ENCODE peak calls at places on chromosome 17, in five cellular contexts. I, A, D, C and E are unnamed samples.

GRCh38 chr17:149897-150575 is 12.7 kb downstream of the SCGB1C2 start:
- DNase-seq in I (no peak), D (no peak), A (no peak), C (no peak), E (no peak)

GRCh38 chr17:35023538-35023937 is 40.0 kb downstream of the RFFL start:
- DNase-seq in C (no peak), D (no peak), A (no peak), I (no peak), E (no peak)

GRCh38 chr17:42065201-42065600 is 14.8 kb upstream of the C17orf113 start:
- DNase-seq in A (no peak), C (no peak), I (no peak), D (no peak), E (no peak)

GRCh38 chr17:50908860-50909764 is 43.0 kb upstream of the TOB1 start:
- DNase-seq in I (peak; percentile 24), C (no peak), A (peak; percentile 76), D (no peak), E (peak; percentile 40)

GRCh38 chr17:81651692-81652091 is 4.7 kb downstream of the PDE6G start:
- DNase-seq in A (no peak), C (no peak), I (no peak), D (peak; percentile 86), E (no peak)

GRCh38 chr17:55617441-55617840 is 105.2 kb downstream of the TMEM100 start:
- DNase-seq in A (no peak), D (no peak), C (no peak), I (no peak), E (no peak)

GRCh38 chr17:78789663-78790181 is 7.6 kb upstream of the CYTH1 start:
- DNase-seq in D (peak; percentile 95), C (peak; percentile 89), I (peak; percentile 35), A (no peak), E (peak; percentile 60)

GRCh38 chr17:31390748-31391495 is 553 bp upstream of the RAB11FIP4 start:
- DNase-seq in D (peak; percentile 2), I (no peak), C (no peak), A (peak; percentile 55), E (no peak)

GRCh38 chr17:79165756-79166473 is 91.3 kb downstream of the ENGASE start:
- DNase-seq in D (no peak), I (no peak), A (no peak), C (no peak), E (no peak)

GRCh38 chr17:50828508-50829170 is 6.7 kb upstream of the WFIKKN2 start:
- DNase-seq in D (no peak), C (no peak), I (no peak), A (no peak), E (no peak)

GRCh38 chr17:42913981-42914617 is 13.5 kb downstream of the G6PC1 start:
- DNase-seq in C (no peak), I (no peak), A (no peak), D (no peak), E (no peak)

GRCh38 chr17:65627892-65628622 is 66.6 kb upstream of the AXIN2 start:
- DNase-seq in A (no peak), D (peak; percentile 77), C (no peak), I (no peak), E (peak; percentile 24)

GRCh38 chr17:42130310-42130936 is 7.8 kb downstream of the HSPB9 start:
- DNase-seq in A (peak; percentile 25), I (no peak), C (no peak), D (no peak), E (no peak)

GRCh38 chr17:35432176-35433074 is at the start of gene SLFN12:
- DNase-seq in I (peak; percentile 59), C (peak; percentile 56), D (peak; percentile 98), A (peak; percentile 94), E (peak; percentile 96)

GRCh38 chr17:14046978-14047377 is 22.3 kb upstream of the COX10 start:
- DNase-seq in D (no peak), C (no peak), A (no peak), I (no peak), E (no peak)

GRCh38 chr17:81341347-81342061 is 46.4 kb upstream of the SLC38A10 start:
- DNase-seq in A (peak; percentile 51), C (peak; percentile 20), I (no peak), D (peak; percentile 16), E (peak; percentile 50)

GRCh38 chr17:83148317-83149044 is 69.1 kb downstream of the METRNL start:
- DNase-seq in C (no peak), I (no peak), A (no peak), D (no peak), E (no peak)

GRCh38 chr17:28953444-28954118 is 2.3 kb upstream of the PHF12 start:
- DNase-seq in A (peak; percentile 97), C (peak; percentile 45), I (peak; percentile 31), D (peak; percentile 43), E (peak; percentile 79)

GRCh38 chr17:81468765-81469121 is 43.9 kb downstream of the ACTG1 start:
- DNase-seq in A (no peak), D (no peak), I (no peak), C (no peak), E (no peak)

GRCh38 chr17:79806863-79807720 is 10.2 kb upstream of the CBX8 start:
- DNase-seq in D (no peak), C (no peak), I (no peak), A (no peak), E (no peak)

GRCh38 chr17:4739122-4740024 is at the start of the genes CXCL16 and ZMYND15:
- DNase-seq in A (peak; percentile 55), C (peak; percentile 51), I (peak; percentile 64), D (peak; percentile 44), E (peak; percentile 46)

GRCh38 chr17:50114849-50115357 is 15.1 kb downstream of the SAMD14 start:
- DNase-seq in D (peak; percentile 56), A (peak; percentile 94), C (no peak), I (no peak), E (peak; percentile 75)

GRCh38 chr17:7884581-7885356 is 3.8 kb upstream of the CHD3 start:
- DNase-seq in I (peak; percentile 28), A (peak; percentile 24), D (no peak), C (no peak), E (peak; percentile 33)

DNA sequence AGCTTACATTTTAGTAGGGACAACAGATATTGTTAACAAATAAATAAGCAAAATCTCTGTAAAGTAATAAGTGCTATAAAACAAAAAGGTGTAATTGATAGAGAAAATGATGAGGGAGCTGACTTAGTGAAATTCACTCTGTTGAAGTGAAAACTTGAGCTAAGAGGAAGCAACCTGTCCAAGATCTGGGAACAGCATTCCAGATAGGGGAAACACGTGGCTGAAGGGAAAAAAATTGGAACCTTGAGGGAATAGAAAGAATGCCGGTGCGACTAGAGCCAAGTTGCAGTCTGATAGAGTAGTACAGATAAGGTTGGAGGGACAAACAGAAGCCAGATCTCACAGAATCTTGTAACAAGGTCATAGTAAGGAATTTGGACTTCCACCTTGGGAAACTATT is 583 bp upstream of the DDX52 start:
- DNase-seq in C (no peak), A (peak; percentile 6), I (no peak), D (peak; percentile 33), E (peak; percentile 27)
- H3K4me1 ChIP-seq in C (peaks cover 5% of the 10 kb centered on the region), A (peaks cover 9% of the 10 kb centered on the region), I (peaks cover 24% of the 10 kb centered on the region), D (peaks cover 5% of the 10 kb centered on the region), E (peaks cover 5% of the 10 kb centered on the region)

DNA sequence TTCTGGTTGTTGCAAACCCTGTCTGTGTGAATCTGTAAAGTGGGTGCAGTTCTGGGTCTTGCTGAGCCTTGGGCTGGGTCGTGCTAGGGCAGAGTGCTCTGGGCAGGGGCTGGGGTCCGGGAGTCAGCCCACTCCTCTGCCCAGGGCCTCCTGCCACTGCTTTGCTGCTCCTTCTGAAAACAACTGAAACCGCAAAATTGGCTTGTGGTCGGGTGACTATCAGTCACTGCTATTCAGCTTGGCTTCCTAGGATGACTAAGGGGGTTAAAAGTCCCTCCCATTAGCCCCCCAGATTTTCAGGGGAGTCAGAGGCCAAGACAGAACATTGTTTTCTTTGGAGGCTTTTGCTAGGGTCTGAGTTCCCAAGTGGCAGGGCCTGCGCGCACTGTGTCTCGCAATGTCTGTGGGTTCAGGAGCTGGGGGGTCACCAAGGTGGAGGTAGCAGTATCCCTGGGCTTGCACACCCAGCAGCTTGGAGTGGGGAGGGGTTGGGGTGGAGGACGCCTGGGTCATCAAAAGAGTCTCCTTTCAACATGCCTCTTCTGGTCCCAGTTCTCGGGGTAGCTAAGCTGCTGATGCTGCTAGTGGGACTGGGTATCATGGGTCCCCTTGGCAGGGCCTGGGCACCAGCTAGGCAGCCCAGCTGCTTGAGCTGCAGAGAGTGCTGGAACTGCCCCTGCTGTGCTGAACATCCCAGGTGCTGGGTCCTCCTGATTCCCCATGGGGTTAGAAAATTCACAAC is 13.5 kb upstream of the TBX21 start:
- DNase-seq in I (no peak), C (no peak), D (peak; percentile 83), A (no peak), E (no peak)
- H3K4me1 ChIP-seq in I (peaks cover 45% of the 10 kb centered on the region), C (peaks cover 3% of the 10 kb centered on the region), D (peaks cover 23% of the 10 kb centered on the region), A (peaks cover 17% of the 10 kb centered on the region), E (no peaks in the 10 kb centered on the region)

GRCh38 chr17:18185832-18186231 is 2.2 kb downstream of the ALKBH5 start:
- DNase-seq in C (peak; percentile 42), A (no peak), I (no peak), D (peak; percentile 23), E (no peak)
- H3K4me1 ChIP-seq in C (peaks cover 57% of the 10 kb centered on the region), A (peaks cover 26% of the 10 kb centered on the region), I (peaks cover 71% of the 10 kb centered on the region), D (peaks cover 22% of the 10 kb centered on the region), E (peaks cover 47% of the 10 kb centered on the region)

DNA sequence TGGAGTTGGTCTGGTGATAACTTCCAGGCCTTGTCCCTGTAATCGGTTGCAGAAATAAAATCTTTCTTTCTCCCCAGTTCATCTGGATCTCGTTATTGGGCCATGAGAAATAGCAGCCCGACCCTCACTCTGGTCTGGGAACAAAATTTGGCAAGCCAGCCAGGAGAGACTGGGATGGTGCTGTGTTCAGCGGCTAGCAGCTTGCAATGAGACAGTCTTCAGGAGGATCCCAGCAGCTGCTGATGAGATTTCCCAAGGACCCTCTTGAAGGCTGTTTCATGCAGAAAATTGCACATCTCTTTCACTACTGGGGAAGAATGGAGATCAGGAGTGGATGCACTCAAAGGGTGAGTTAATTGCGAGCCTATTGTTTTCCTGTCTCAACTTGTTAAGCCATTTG is 5.4 kb upstream of the COIL start:
- DNase-seq in A (no peak), I (no peak), C (no peak), D (no peak), E (no peak)
- H3K4me1 ChIP-seq in A (no peaks in the 10 kb centered on the region), I (no peaks in the 10 kb centered on the region), C (no peaks in the 10 kb centered on the region), D (no peaks in the 10 kb centered on the region), E (no peaks in the 10 kb centered on the region)

DNA sequence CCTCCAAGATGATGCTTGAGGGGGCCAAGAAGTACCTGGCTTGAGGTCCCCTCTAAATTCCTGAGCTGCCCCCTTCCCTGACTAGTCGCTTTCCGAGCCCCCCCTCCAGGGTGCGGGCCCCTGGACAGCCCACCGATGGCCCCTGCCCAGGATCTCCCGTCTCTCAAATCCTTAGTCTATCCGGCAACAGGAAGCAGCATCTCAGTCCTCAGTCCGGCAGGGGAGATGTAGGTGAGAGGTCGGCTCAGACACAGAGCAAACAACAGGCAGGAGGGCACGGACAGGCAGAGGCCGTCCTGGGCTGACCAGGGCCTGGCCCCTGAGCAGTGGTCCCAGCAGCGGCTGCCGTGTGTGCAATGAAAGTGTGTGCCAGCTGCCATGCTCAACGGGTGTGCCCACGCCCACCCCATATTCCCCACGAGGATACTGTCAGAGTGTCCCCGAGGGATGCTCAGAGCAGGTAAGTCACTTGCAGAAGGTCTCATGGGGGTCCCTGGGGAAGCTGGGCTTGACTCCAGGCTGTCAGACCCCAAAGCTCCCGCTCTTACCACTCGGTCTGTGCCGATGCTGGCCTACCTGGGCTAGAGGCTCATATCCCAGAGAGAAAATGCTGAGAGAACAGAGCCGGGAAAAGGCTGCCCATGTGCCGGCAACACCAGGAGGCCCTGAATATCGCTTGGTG is 7.2 kb downstream of the SLC43A2 start:
- DNase-seq in I (no peak), D (no peak), C (no peak), A (no peak), E (no peak)
- H3K4me1 ChIP-seq in I (no peaks in the 10 kb centered on the region), D (no peaks in the 10 kb centered on the region), C (peaks cover under 1% of the 10 kb centered on the region), A (no peaks in the 10 kb centered on the region), E (no peaks in the 10 kb centered on the region)